ENCODE peak calls at places on chromosomes 1 and 21, in seven cellular contexts. P is PC-9, F is keratinocyte, Y is colonic mucosa, X is heart left ventricle, H is upper lobe of right lung, J is adrenal gland. Z is an unnamed sample. For H3K36me3, the result is how much of the 10 kb centered on the place peaks cover.

GRCh38 chr1:98051065-98051675 is 130.3 kb upstream of the DPYD start:
- DNase-seq in P (peak), F (peak), Y (peak), X (peak), H (no peak), J (peak), Z (peak)

GRCh38 chr21:32246571-32246970 is 32.3 kb downstream of the MIS18A start:
- DNase-seq in P (no peak), F (no peak), Y (no peak), X (no peak), H (no peak), J (no peak), Z (no peak)

GRCh38 chr1:6093611-6094010 is 47.9 kb downstream of the KCNAB2 start:
- DNase-seq in P (no peak), F (no peak), Y (no peak), X (no peak), H (no peak), J (no peak), Z (no peak)

GRCh38 chr1:20324704-20325406 is 34.2 kb downstream of the VWA5B1 start:
- DNase-seq in P (no peak), F (no peak), Y (no peak), X (no peak), H (peak), J (no peak), Z (no peak)

GRCh38 chr1:91876040-91876470 is 9.9 kb downstream of the TGFBR3 start:
- DNase-seq in P (no peak), F (no peak), Y (no peak), X (no peak), H (no peak), J (peak), Z (no peak)

GRCh38 chr1:220776725-220777326 is 9.9 kb upstream of the MTARC1 start:
- DNase-seq in P (peak), F (no peak), Y (peak), X (peak), H (peak), J (peak), Z (peak)

GRCh38 chr1:18299441-18300338 is 181.0 kb upstream of the KLHDC7A start:
- DNase-seq in P (no peak), F (no peak), Y (no peak), X (no peak), H (no peak), J (peak), Z (no peak)

GRCh38 chr1:246142320-246142893 is 364.7 kb downstream of the SMYD3 start:
- DNase-seq in P (no peak), F (no peak), Y (no peak), X (no peak), H (no peak), J (no peak), Z (no peak)

GRCh38 chr1:156074661-156075060 is 7.6 kb downstream of the MEX3A start:
- DNase-seq in P (no peak), F (no peak), Y (no peak), X (no peak), H (no peak), J (no peak), Z (no peak)

GRCh38 chr1:228160201-228160761 is 5.3 kb upstream of the IBA57 start:
- DNase-seq in P (no peak), F (no peak), Y (no peak), X (peak), H (peak), J (no peak), Z (peak)

GRCh38 chr1:102191723-102192122 is 195.0 kb upstream of the OLFM3 start:
- DNase-seq in P (no peak), F (no peak), Y (peak), X (peak), H (no peak), J (no peak), Z (no peak)

GRCh38 chr1:66533804-66534745 is at the start of gene SGIP1:
- DNase-seq in P (no peak), F (no peak), Y (peak), X (peak), H (peak), J (no peak), Z (peak)

GRCh38 chr1:13469343-13469742 is 44.5 kb downstream of the LRRC38 start:
- DNase-seq in P (no peak), F (no peak), Y (no peak), X (no peak), H (no peak), J (peak), Z (peak)

GRCh38 chr1:62989497-62989896 is 205.6 kb downstream of the ATG4C start:
- DNase-seq in P (no peak), F (no peak), Y (no peak), X (no peak), H (no peak), J (no peak), Z (no peak)

GRCh38 chr1:243723458-243724043 is 126.5 kb downstream of the AKT3 start:
- DNase-seq in P (no peak), F (no peak), Y (no peak), X (peak), H (no peak), J (no peak), Z (no peak)

GRCh38 chr1:33866286-33866685 is 2.4 kb downstream of the HMGB4 start:
- DNase-seq in P (no peak), F (no peak), Y (no peak), X (no peak), H (no peak), J (no peak), Z (no peak)

GRCh38 chr21:26432410-26432809 is 140.7 kb downstream of the CYYR1 start:
- DNase-seq in P (no peak), F (no peak), Y (no peak), X (no peak), H (no peak), J (no peak), Z (no peak)

GRCh38 chr1:243345205-243345604 is 89.4 kb downstream of the SDCCAG8 start:
- DNase-seq in P (no peak), F (no peak), Y (no peak), X (no peak), H (no peak), J (no peak), Z (no peak)

GRCh38 chr21:42061866-42062542 is 9.1 kb upstream of the UMODL1 start:
- DNase-seq in P (no peak), F (no peak), Y (no peak), X (peak), H (no peak), J (no peak), Z (no peak)

GRCh38 chr1:213982814-213983588 is 4.8 kb upstream of the PROX1 start:
- DNase-seq in P (no peak), F (no peak), Y (no peak), X (peak), H (no peak), J (no peak), Z (peak)

GRCh38 chr1:109158433-109158832 is 44.5 kb downstream of the ELAPOR1 start:
- DNase-seq in P (no peak), F (no peak), Y (no peak), X (no peak), H (no peak), J (no peak), Z (no peak)

GRCh38 chr1:24418898-24419628 is 3.5 kb downstream of the NIPAL3 start:
- DNase-seq in P (peak), F (no peak), Y (peak), X (peak), H (peak), J (no peak), Z (no peak)

GRCh38 chr21:28767523-28767922 is 225.2 kb downstream of the LTN1 start:
- DNase-seq in P (no peak), F (no peak), Y (no peak), X (no peak), H (no peak), J (no peak), Z (no peak)

GRCh38 chr1:184698001-184698400 is 56.7 kb downstream of the EDEM3 start:
- DNase-seq in P (no peak), F (no peak), Y (no peak), X (no peak), H (no peak), J (no peak), Z (no peak)

GRCh38 chr1:107413951-107414350 is 273.1 kb downstream of the NTNG1 start:
- DNase-seq in P (no peak), F (no peak), Y (no peak), X (no peak), H (no peak), J (no peak), Z (no peak)

GRCh38 chr1:43395523-43395922 is 5.8 kb downstream of the SZT2 start:
- DNase-seq in P (no peak), F (no peak), Y (no peak), X (no peak), H (no peak), J (no peak), Z (no peak)

GRCh38 chr1:44262414-44262813 is 49.1 kb downstream of the DMAP1 start:
- DNase-seq in P (no peak), F (no peak), Y (peak), X (no peak), H (no peak), J (no peak), Z (no peak)

GRCh38 chr1:201447911-201448871 is 20.8 kb downstream of the PHLDA3 start:
- DNase-seq in P (peak), F (no peak), Y (peak), X (peak), H (peak), J (peak), Z (peak)
- H3K27ac ChIP-seq in P (peak), F (peak), Y (no peak), X (peak), H (peak), J (no peak), Z (peak)

DNA sequence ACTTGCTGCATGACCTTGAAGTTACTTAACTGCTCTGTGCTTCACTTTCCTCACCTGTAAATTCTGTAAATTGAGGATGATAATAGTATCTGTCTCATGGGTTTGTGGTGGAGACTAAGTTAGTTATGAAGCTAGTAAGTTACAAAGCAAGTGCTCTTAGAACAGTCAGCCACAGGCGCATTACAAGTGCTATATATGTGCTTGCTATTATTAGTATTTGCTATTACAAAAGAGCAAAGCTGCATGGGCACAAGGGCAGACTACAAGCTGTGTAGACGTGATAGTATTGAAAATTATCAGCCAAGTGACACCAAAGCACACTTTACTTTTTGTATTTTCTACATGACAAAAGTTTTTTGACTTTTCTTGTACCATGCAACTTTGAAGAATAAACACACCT is 150.9 kb upstream of the CTTNBP2NL start:
- DNase-seq in P (no peak), F (no peak), Y (no peak), X (no peak), H (no peak), J (no peak), Z (no peak)
- TF ChIP-seq CTCF in P (no peak), F (no peak), Y (no peak), X (no peak), H (no peak), J (no peak), Z (no peak)

GRCh38 chr1:200969726-200970521 is 53.6 kb downstream of the KIF21B start:
- DNase-seq in P (no peak), F (no peak), Y (no peak), X (no peak), H (no peak), J (no peak), Z (no peak)

GRCh38 chr1:200971955-200972711 is 51.4 kb downstream of the KIF21B start:
- DNase-seq in P (peak), F (no peak), Y (peak), X (peak), H (peak), J (peak), Z (peak)

GRCh38 chr1:200972985-200973742 is 50.4 kb downstream of the KIF21B start:
- DNase-seq in P (peak), F (no peak), Y (no peak), X (no peak), H (no peak), J (no peak), Z (no peak)

GRCh38 chr1:200970771-200971427 is 52.6 kb downstream of the KIF21B start:
- DNase-seq in P (no peak), F (no peak), Y (no peak), X (no peak), H (no peak), J (no peak), Z (no peak)

DNA sequence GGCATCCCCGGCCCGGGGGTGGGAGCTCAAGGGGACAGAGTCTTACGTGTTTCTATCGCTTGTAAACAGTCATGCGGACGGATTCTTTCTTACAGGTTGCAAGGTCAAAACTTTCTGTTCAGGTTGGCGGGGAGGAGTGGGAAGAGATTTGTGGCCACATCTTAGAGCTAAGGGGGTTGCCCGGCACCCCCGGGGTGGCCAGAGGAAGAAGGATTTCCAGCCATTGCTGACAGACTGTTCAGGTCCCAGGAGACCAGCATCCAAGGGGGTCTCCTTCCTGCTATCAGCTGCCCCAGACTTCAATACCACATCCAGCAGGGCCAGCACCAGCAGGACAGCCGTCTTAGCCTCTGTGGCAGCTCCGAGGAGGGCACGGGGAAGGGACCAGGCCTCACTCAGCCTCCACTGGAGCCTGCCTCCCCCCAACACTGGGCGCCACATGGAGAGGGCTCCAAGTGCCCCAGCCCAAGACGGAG is 52.0 kb downstream of the KIF21B start:
- DNase-seq in P (no peak), F (no peak), Y (no peak), X (no peak), H (no peak), J (no peak), Z (no peak)
- H3K36me3 ChIP-seq in P (under half), F (under half), Y (under half), X (under half), H (under half), J (under half), Z (under half)

GRCh38 chr1:52928083-52928404 is 968 bp downstream of the SCP2 start:
- DNase-seq in P (no peak), F (no peak), Y (no peak), X (no peak), H (no peak), J (no peak), Z (no peak)

GRCh38 chr1:52925571-52926005 is 1.5 kb upstream of the SCP2 start:
- DNase-seq in P (no peak), F (no peak), Y (no peak), X (no peak), H (no peak), J (no peak), Z (no peak)

GRCh38 chr1:52926864-52927218 is 235 bp upstream of the SCP2 start:
- DNase-seq in P (no peak), F (no peak), Y (no peak), X (no peak), H (no peak), J (no peak), Z (no peak)

GRCh38 chr1:52929019-52929418 is 1.9 kb downstream of the SCP2 start:
- DNase-seq in P (no peak), F (no peak), Y (no peak), X (no peak), H (no peak), J (no peak), Z (no peak)

GRCh38 chr1:52927219-52928082 is at the start of gene SCP2:
- DNase-seq in P (peak), F (peak), Y (peak), X (peak), H (peak), J (peak), Z (peak)
- H3K27ac ChIP-seq in P (no peak), F (peak), Y (peak), X (peak), H (peak), J (peak), Z (peak)

GRCh38 chr1:116835161-116835560 is 74.6 kb upstream of the PTGFRN start:
- DNase-seq in P (no peak), F (no peak), Y (no peak), X (no peak), H (no peak), J (no peak), Z (no peak)
- TF ChIP-seq CTCF in P (no peak), F (no peak), Y (no peak), X (no peak), H (no peak), J (no peak), Z (no peak)

DNA sequence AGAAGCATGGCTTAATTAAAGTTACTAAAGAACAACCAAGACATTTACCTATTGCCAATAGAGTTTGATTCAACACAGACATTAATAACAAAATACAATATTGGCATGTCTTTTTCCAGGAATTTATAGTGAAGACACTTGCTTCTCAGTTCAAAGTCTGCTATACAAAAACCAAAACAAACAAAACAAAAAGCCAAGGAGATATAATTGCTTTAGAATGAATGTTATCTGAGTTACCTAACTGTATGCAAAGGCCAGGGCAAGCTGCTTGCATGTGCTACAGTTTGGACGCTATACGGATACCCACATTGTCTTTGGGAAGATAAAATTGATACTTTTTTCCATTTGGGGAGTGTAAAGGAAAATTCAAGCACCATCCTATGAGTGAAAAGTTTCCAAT is 13.6 kb downstream of the FMO5 start:
- DNase-seq in P (no peak), F (no peak), Y (no peak), X (no peak), H (no peak), J (no peak), Z (no peak)
- H3K36me3 ChIP-seq in P (under half), F (under half), Y (under half), X (under half), H (half or more), J (under half), Z (under half)